ENCODE peak calls at places on chromosome 13, in ten cellular contexts. One of them, this sample, is unnamed.

GRCh38 chr13:49356224-49356623 is 87.6 kb downstream of the CAB39L start:
- DNase-seq in tibial artery: no peak
- DNase-seq in breast epithelium: no peak
- DNase-seq in uterus: no peak
- DNase-seq in CD4-positive, alpha-beta T cell: no peak
- DNase-seq in upper lobe of right lung: no peak
- DNase-seq in cardiac muscle cell: peak; percentile 62
- DNase-seq in dorsolateral prefrontal cortex: no peak
- DNase-seq in fibroblast of lung: peak; percentile 97
- DNase-seq in ovary: no peak
- DNase-seq in this sample: no peak

GRCh38 chr13:86633346-86633745 is 834.1 kb upstream of the SLITRK6 start:
- DNase-seq in uterus: no peak
- DNase-seq in dorsolateral prefrontal cortex: no peak
- DNase-seq in breast epithelium: no peak
- DNase-seq in upper lobe of right lung: no peak
- DNase-seq in fibroblast of lung: peak; percentile 1
- DNase-seq in cardiac muscle cell: no peak
- DNase-seq in CD4-positive, alpha-beta T cell: no peak
- DNase-seq in ovary: no peak
- DNase-seq in tibial artery: no peak
- DNase-seq in this sample: no peak

GRCh38 chr13:30647420-30647819 is 29.7 kb downstream of the USPL1 start:
- DNase-seq in upper lobe of right lung: no peak
- DNase-seq in tibial artery: no peak
- DNase-seq in breast epithelium: no peak
- DNase-seq in dorsolateral prefrontal cortex: no peak
- DNase-seq in CD4-positive, alpha-beta T cell: no peak
- DNase-seq in fibroblast of lung: no peak
- DNase-seq in ovary: no peak
- DNase-seq in uterus: no peak
- DNase-seq in cardiac muscle cell: no peak
- DNase-seq in this sample: no peak

GRCh38 chr13:34700155-34700554 is 241.9 kb upstream of the NBEA start:
- DNase-seq in cardiac muscle cell: no peak
- DNase-seq in CD4-positive, alpha-beta T cell: no peak
- DNase-seq in fibroblast of lung: no peak
- DNase-seq in upper lobe of right lung: no peak
- DNase-seq in breast epithelium: no peak
- DNase-seq in dorsolateral prefrontal cortex: no peak
- DNase-seq in tibial artery: no peak
- DNase-seq in ovary: no peak
- DNase-seq in uterus: no peak
- DNase-seq in this sample: no peak

GRCh38 chr13:42076309-42076713 is 27.9 kb downstream of the DGKH start:
- DNase-seq in fibroblast of lung: no peak
- DNase-seq in cardiac muscle cell: no peak
- DNase-seq in uterus: no peak
- DNase-seq in CD4-positive, alpha-beta T cell: no peak
- DNase-seq in dorsolateral prefrontal cortex: no peak
- DNase-seq in tibial artery: no peak
- DNase-seq in ovary: no peak
- DNase-seq in breast epithelium: no peak
- DNase-seq in upper lobe of right lung: no peak
- DNase-seq in this sample: no peak

GRCh38 chr13:27510082-27510481 is 59.7 kb upstream of the MTIF3 start:
- DNase-seq in CD4-positive, alpha-beta T cell: no peak
- DNase-seq in cardiac muscle cell: no peak
- DNase-seq in upper lobe of right lung: no peak
- DNase-seq in fibroblast of lung: no peak
- DNase-seq in breast epithelium: no peak
- DNase-seq in tibial artery: no peak
- DNase-seq in uterus: no peak
- DNase-seq in dorsolateral prefrontal cortex: no peak
- DNase-seq in ovary: no peak
- DNase-seq in this sample: no peak

GRCh38 chr13:41231786-41232185 is 31.6 kb downstream of the MTRF1 start:
- DNase-seq in uterus: no peak
- DNase-seq in CD4-positive, alpha-beta T cell: no peak
- DNase-seq in cardiac muscle cell: peak; percentile 43
- DNase-seq in tibial artery: no peak
- DNase-seq in fibroblast of lung: peak; percentile 21
- DNase-seq in upper lobe of right lung: peak; percentile 71
- DNase-seq in dorsolateral prefrontal cortex: no peak
- DNase-seq in breast epithelium: no peak
- DNase-seq in ovary: no peak
- DNase-seq in this sample: no peak

GRCh38 chr13:27535546-27535945 is 84.8 kb downstream of the LNX2 start:
- DNase-seq in fibroblast of lung: no peak
- DNase-seq in ovary: no peak
- DNase-seq in tibial artery: no peak
- DNase-seq in breast epithelium: no peak
- DNase-seq in dorsolateral prefrontal cortex: no peak
- DNase-seq in CD4-positive, alpha-beta T cell: no peak
- DNase-seq in uterus: no peak
- DNase-seq in cardiac muscle cell: no peak
- DNase-seq in upper lobe of right lung: no peak
- DNase-seq in this sample: no peak

GRCh38 chr13:111396457-111396856 is 76.0 kb downstream of the TEX29 start:
- DNase-seq in ovary: no peak
- DNase-seq in CD4-positive, alpha-beta T cell: no peak
- DNase-seq in tibial artery: peak; percentile 45
- DNase-seq in dorsolateral prefrontal cortex: peak; percentile 7
- DNase-seq in cardiac muscle cell: no peak
- DNase-seq in upper lobe of right lung: no peak
- DNase-seq in breast epithelium: no peak
- DNase-seq in fibroblast of lung: no peak
- DNase-seq in uterus: no peak
- DNase-seq in this sample: no peak

GRCh38 chr13:60733933-60734332 is 336.9 kb downstream of the TDRD3 start:
- DNase-seq in dorsolateral prefrontal cortex: no peak
- DNase-seq in cardiac muscle cell: no peak
- DNase-seq in upper lobe of right lung: no peak
- DNase-seq in ovary: no peak
- DNase-seq in fibroblast of lung: no peak
- DNase-seq in uterus: no peak
- DNase-seq in breast epithelium: no peak
- DNase-seq in CD4-positive, alpha-beta T cell: no peak
- DNase-seq in tibial artery: no peak
- DNase-seq in this sample: no peak

GRCh38 chr13:51435002-51435578 is 17.7 kb downstream of the INTS6 start:
- DNase-seq in cardiac muscle cell: peak; percentile 48
- DNase-seq in fibroblast of lung: no peak
- DNase-seq in CD4-positive, alpha-beta T cell: no peak
- DNase-seq in breast epithelium: no peak
- DNase-seq in dorsolateral prefrontal cortex: no peak
- DNase-seq in ovary: no peak
- DNase-seq in uterus: no peak
- DNase-seq in tibial artery: no peak
- DNase-seq in upper lobe of right lung: no peak
- DNase-seq in this sample: no peak

GRCh38 chr13:26961890-26962615 is 201.5 kb upstream of the GPR12 start:
- DNase-seq in uterus: no peak
- DNase-seq in tibial artery: no peak
- DNase-seq in ovary: no peak
- DNase-seq in CD4-positive, alpha-beta T cell: no peak
- DNase-seq in cardiac muscle cell: no peak
- DNase-seq in breast epithelium: no peak
- DNase-seq in fibroblast of lung: no peak
- DNase-seq in upper lobe of right lung: peak; percentile 88
- DNase-seq in dorsolateral prefrontal cortex: no peak
- DNase-seq in this sample: no peak

GRCh38 chr13:55632402-55632801 is 1508.3 kb upstream of the PRR20A start:
- DNase-seq in tibial artery: no peak
- DNase-seq in cardiac muscle cell: no peak
- DNase-seq in uterus: no peak
- DNase-seq in CD4-positive, alpha-beta T cell: no peak
- DNase-seq in dorsolateral prefrontal cortex: no peak
- DNase-seq in upper lobe of right lung: no peak
- DNase-seq in fibroblast of lung: no peak
- DNase-seq in ovary: no peak
- DNase-seq in breast epithelium: no peak
- DNase-seq in this sample: no peak

DNA sequence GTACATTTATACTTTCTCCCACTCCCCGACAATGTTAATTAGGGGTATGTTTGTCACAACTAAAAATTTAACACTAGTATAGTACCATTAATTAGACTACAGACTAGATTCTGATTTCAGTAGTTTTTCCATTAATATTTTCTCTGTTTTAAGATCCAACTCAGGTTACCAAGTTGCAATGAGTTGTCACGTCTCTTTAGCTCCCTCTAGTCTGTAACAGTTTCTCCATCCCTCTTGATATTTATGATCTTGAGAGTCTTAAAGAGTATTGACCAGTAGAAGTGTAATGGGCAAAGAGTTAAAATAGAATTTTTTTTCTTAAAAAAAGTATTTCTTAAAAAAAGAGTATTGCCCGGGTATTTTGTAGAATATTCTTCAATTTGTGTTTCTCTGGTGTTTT is 598.1 kb downstream of the TBC1D4 start:
- DNase-seq in CD4-positive, alpha-beta T cell: no peak
- DNase-seq in uterus: no peak
- DNase-seq in dorsolateral prefrontal cortex: no peak
- DNase-seq in breast epithelium: no peak
- DNase-seq in cardiac muscle cell: peak; percentile 23
- DNase-seq in tibial artery: no peak
- DNase-seq in fibroblast of lung: no peak
- DNase-seq in ovary: no peak
- DNase-seq in upper lobe of right lung: no peak
- DNase-seq in this sample: no peak
- H3K27ac ChIP-seq in CD4-positive, alpha-beta T cell: no peak overlapping the region
- H3K27ac ChIP-seq in uterus: no peak overlapping the region
- H3K27ac ChIP-seq in dorsolateral prefrontal cortex: no peak overlapping the region
- H3K27ac ChIP-seq in breast epithelium: no peak overlapping the region
- H3K27ac ChIP-seq in cardiac muscle cell: no peak overlapping the region
- H3K27ac ChIP-seq in tibial artery: no peak overlapping the region
- H3K27ac ChIP-seq in fibroblast of lung: no peak overlapping the region
- H3K27ac ChIP-seq in ovary: no peak overlapping the region
- H3K27ac ChIP-seq in upper lobe of right lung: no peak overlapping the region
- H3K27ac ChIP-seq in this sample: no peak overlapping the region

DNA sequence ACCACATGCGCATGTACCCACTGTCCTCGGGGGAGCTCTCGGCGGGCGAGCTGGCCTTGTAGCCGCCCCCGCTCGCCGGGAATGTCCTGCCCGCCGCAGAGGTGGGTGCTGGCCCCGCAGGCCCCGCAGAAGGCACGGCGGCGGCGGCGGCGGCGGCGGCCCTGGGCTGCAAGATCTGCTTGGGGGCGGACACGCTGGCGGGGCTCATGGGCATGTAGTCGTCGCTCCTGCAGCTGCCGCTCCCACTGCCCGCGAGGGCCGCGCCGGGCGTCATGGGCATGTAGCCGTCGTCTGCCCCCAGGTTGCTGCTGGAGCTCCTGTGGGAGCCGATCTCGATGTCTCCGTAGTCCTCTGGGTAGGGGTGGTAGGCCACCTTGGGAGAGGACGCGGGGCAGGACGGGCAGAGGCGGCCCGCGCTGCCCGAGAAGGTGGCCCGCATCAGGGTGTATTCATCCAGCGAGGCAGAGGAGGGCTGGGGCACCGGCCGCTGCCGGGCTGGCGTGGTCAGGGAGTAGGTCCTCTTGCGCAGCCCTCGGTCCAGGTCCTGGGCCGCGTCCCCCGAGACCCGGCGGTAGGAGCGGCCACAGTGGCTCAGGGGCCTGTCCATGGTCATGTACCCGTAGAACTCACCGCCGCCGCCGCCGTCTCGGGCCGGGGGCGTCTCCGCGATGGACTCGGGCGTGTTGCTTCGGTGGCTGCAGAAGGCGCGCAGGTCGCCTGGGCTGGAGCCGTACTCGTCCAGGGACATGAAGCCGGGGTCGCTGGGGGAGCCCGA is 2.4 kb downstream of the IRS2 start:
- DNase-seq in dorsolateral prefrontal cortex: no peak
- DNase-seq in breast epithelium: no peak
- DNase-seq in upper lobe of right lung: no peak
- DNase-seq in ovary: peak; percentile 34
- DNase-seq in uterus: peak; percentile 17
- DNase-seq in CD4-positive, alpha-beta T cell: peak; percentile 17
- DNase-seq in fibroblast of lung: no peak
- DNase-seq in tibial artery: no peak
- DNase-seq in cardiac muscle cell: no peak
- DNase-seq in this sample: no peak
- H3K27ac ChIP-seq in dorsolateral prefrontal cortex: peak overlapping the region; percentile 81
- H3K27ac ChIP-seq in breast epithelium: peak overlapping the region; percentile 81
- H3K27ac ChIP-seq in upper lobe of right lung: peak overlapping the region; percentile 30
- H3K27ac ChIP-seq in ovary: peak overlapping the region; percentile 49
- H3K27ac ChIP-seq in uterus: peak overlapping the region; percentile 98
- H3K27ac ChIP-seq in CD4-positive, alpha-beta T cell: no peak overlapping the region
- H3K27ac ChIP-seq in fibroblast of lung: no peak overlapping the region
- H3K27ac ChIP-seq in tibial artery: peak overlapping the region; percentile 76
- H3K27ac ChIP-seq in cardiac muscle cell: no peak overlapping the region
- H3K27ac ChIP-seq in this sample: peak overlapping the region; percentile 36

DNA sequence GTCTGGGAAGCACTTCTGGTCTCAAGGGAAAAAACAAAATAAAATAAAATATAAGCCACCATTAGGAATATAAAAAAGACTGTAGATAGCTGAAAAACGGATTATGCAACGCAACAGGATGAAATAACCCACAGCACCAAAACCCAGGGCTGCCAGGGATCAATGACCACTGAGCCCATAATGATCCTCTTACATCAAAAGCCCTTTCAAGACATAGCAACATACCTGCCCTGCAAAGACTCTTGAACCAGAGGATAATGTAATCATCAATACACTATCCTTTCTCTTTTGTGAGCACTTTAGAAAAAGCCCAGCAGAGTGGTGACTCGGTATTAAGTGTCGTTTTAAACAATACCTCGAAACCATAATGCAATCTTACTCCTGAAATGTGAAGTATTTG is 235.0 kb upstream of the SOX21 start:
- DNase-seq in tibial artery: no peak
- DNase-seq in CD4-positive, alpha-beta T cell: no peak
- DNase-seq in upper lobe of right lung: no peak
- DNase-seq in cardiac muscle cell: no peak
- DNase-seq in dorsolateral prefrontal cortex: no peak
- DNase-seq in ovary: no peak
- DNase-seq in uterus: no peak
- DNase-seq in breast epithelium: no peak
- DNase-seq in fibroblast of lung: no peak
- DNase-seq in this sample: no peak
- H3K27ac ChIP-seq in tibial artery: no peak overlapping the region
- H3K27ac ChIP-seq in CD4-positive, alpha-beta T cell: no peak overlapping the region
- H3K27ac ChIP-seq in upper lobe of right lung: no peak overlapping the region
- H3K27ac ChIP-seq in cardiac muscle cell: no peak overlapping the region
- H3K27ac ChIP-seq in dorsolateral prefrontal cortex: no peak overlapping the region
- H3K27ac ChIP-seq in ovary: no peak overlapping the region
- H3K27ac ChIP-seq in uterus: no peak overlapping the region
- H3K27ac ChIP-seq in breast epithelium: no peak overlapping the region
- H3K27ac ChIP-seq in fibroblast of lung: no peak overlapping the region
- H3K27ac ChIP-seq in this sample: peak overlapping the region; percentile 69

DNA sequence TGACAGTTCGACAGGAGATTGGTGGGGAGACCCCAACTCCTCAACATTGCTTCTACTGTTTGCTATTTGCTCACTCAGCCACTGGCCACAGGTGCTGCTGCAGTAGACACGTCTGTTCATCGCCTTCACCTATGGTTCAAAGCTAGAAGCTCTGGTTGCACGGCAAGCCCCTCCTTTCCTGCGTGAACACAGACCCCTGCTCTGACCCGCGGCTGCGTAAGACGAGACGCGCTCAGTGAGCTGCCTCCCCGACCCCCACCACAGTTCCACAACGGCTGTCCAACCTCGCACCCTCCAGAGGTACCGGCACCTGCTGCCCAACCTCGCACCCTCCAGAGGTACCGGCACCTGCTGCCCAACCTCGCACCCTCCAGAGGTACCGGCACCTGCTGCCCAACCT is 6.8 kb downstream of the RASA3 start:
- DNase-seq in uterus: no peak
- DNase-seq in CD4-positive, alpha-beta T cell: no peak
- DNase-seq in breast epithelium: no peak
- DNase-seq in tibial artery: no peak
- DNase-seq in upper lobe of right lung: no peak
- DNase-seq in cardiac muscle cell: no peak
- DNase-seq in dorsolateral prefrontal cortex: no peak
- DNase-seq in fibroblast of lung: no peak
- DNase-seq in ovary: no peak
- DNase-seq in this sample: no peak
- H3K27ac ChIP-seq in uterus: no peak overlapping the region
- H3K27ac ChIP-seq in CD4-positive, alpha-beta T cell: no peak overlapping the region
- H3K27ac ChIP-seq in breast epithelium: no peak overlapping the region
- H3K27ac ChIP-seq in tibial artery: no peak overlapping the region
- H3K27ac ChIP-seq in upper lobe of right lung: no peak overlapping the region
- H3K27ac ChIP-seq in cardiac muscle cell: no peak overlapping the region
- H3K27ac ChIP-seq in dorsolateral prefrontal cortex: no peak overlapping the region
- H3K27ac ChIP-seq in fibroblast of lung: no peak overlapping the region
- H3K27ac ChIP-seq in ovary: no peak overlapping the region
- H3K27ac ChIP-seq in this sample: no peak overlapping the region